ENCODE peak calls at places on chromosomes 7 and 10, in ten cellular contexts. One of them, this sample, is unnamed.

GRCh38 chr7:7750571-7751242 is 32.3 kb upstream of the RPA3 start:
- DNase-seq in tibial nerve: no peak
- DNase-seq in GM12878: no peak
- DNase-seq in heart left ventricle: no peak
- DNase-seq in gastrocnemius medialis: no peak
- DNase-seq in adrenal gland: no peak
- DNase-seq in sigmoid colon: no peak
- DNase-seq in prostate gland: no peak
- DNase-seq in stomach: no peak
- DNase-seq in suprapubic skin: no peak
- DNase-seq in this sample: no peak

GRCh38 chr10:23344251-23344841 is at the start of gene C10orf67:
- DNase-seq in suprapubic skin: no peak
- DNase-seq in adrenal gland: peak; percentile 54
- DNase-seq in heart left ventricle: peak; percentile 60
- DNase-seq in gastrocnemius medialis: no peak
- DNase-seq in sigmoid colon: no peak
- DNase-seq in prostate gland: no peak
- DNase-seq in GM12878: no peak
- DNase-seq in tibial nerve: no peak
- DNase-seq in stomach: no peak
- DNase-seq in this sample: no peak

GRCh38 chr10:12720217-12720981 is 281.1 kb downstream of the CCDC3 start:
- DNase-seq in adrenal gland: peak; percentile 91
- DNase-seq in prostate gland: peak; percentile 97
- DNase-seq in GM12878: no peak
- DNase-seq in gastrocnemius medialis: peak; percentile 73
- DNase-seq in suprapubic skin: peak; percentile 91
- DNase-seq in heart left ventricle: peak; percentile 50
- DNase-seq in stomach: peak; percentile 97
- DNase-seq in tibial nerve: peak; percentile 93
- DNase-seq in sigmoid colon: peak; percentile 84
- DNase-seq in this sample: no peak

GRCh38 chr7:120039138-120039537 is 233.8 kb upstream of the KCND2 start:
- DNase-seq in heart left ventricle: no peak
- DNase-seq in adrenal gland: no peak
- DNase-seq in suprapubic skin: no peak
- DNase-seq in tibial nerve: no peak
- DNase-seq in prostate gland: no peak
- DNase-seq in sigmoid colon: no peak
- DNase-seq in GM12878: no peak
- DNase-seq in gastrocnemius medialis: no peak
- DNase-seq in stomach: no peak
- DNase-seq in this sample: no peak

GRCh38 chr10:129853236-129853946 is 110.7 kb downstream of the EBF3 start:
- DNase-seq in prostate gland: no peak
- DNase-seq in suprapubic skin: no peak
- DNase-seq in gastrocnemius medialis: no peak
- DNase-seq in stomach: no peak
- DNase-seq in tibial nerve: no peak
- DNase-seq in sigmoid colon: no peak
- DNase-seq in adrenal gland: no peak
- DNase-seq in GM12878: no peak
- DNase-seq in heart left ventricle: no peak
- DNase-seq in this sample: no peak

GRCh38 chr7:45663167-45663921 is 89.2 kb downstream of the ADCY1 start:
- DNase-seq in stomach: peak; percentile 45
- DNase-seq in adrenal gland: peak; percentile 52
- DNase-seq in sigmoid colon: no peak
- DNase-seq in GM12878: no peak
- DNase-seq in gastrocnemius medialis: no peak
- DNase-seq in suprapubic skin: peak; percentile 76
- DNase-seq in heart left ventricle: peak; percentile 26
- DNase-seq in tibial nerve: no peak
- DNase-seq in prostate gland: peak; percentile 9
- DNase-seq in this sample: no peak

GRCh38 chr10:123742751-123743440 is 76.7 kb downstream of the GPR26 start:
- DNase-seq in suprapubic skin: peak; percentile 40
- DNase-seq in heart left ventricle: no peak
- DNase-seq in sigmoid colon: no peak
- DNase-seq in tibial nerve: no peak
- DNase-seq in gastrocnemius medialis: no peak
- DNase-seq in stomach: no peak
- DNase-seq in prostate gland: no peak
- DNase-seq in GM12878: no peak
- DNase-seq in adrenal gland: no peak
- DNase-seq in this sample: no peak

GRCh38 chr10:78755877-78756455 is 312.8 kb upstream of the ZMIZ1 start:
- DNase-seq in suprapubic skin: no peak
- DNase-seq in gastrocnemius medialis: no peak
- DNase-seq in tibial nerve: no peak
- DNase-seq in sigmoid colon: no peak
- DNase-seq in GM12878: no peak
- DNase-seq in prostate gland: no peak
- DNase-seq in stomach: no peak
- DNase-seq in adrenal gland: no peak
- DNase-seq in heart left ventricle: no peak
- DNase-seq in this sample: no peak

GRCh38 chr10:51422311-51423120 is 276.9 kb downstream of the CSTF2T start:
- DNase-seq in prostate gland: peak; percentile 33
- DNase-seq in tibial nerve: peak; percentile 84
- DNase-seq in suprapubic skin: no peak
- DNase-seq in stomach: peak; percentile 67
- DNase-seq in GM12878: peak; percentile 8
- DNase-seq in gastrocnemius medialis: peak; percentile 12
- DNase-seq in adrenal gland: peak; percentile 88
- DNase-seq in heart left ventricle: peak; percentile 56
- DNase-seq in sigmoid colon: peak; percentile 74
- DNase-seq in this sample: no peak

GRCh38 chr10:132458595-132459251 is 61.7 kb downstream of the PWWP2B start:
- DNase-seq in sigmoid colon: no peak
- DNase-seq in heart left ventricle: peak; percentile 61
- DNase-seq in tibial nerve: peak; percentile 62
- DNase-seq in stomach: peak; percentile 71
- DNase-seq in prostate gland: no peak
- DNase-seq in gastrocnemius medialis: no peak
- DNase-seq in GM12878: no peak
- DNase-seq in suprapubic skin: no peak
- DNase-seq in adrenal gland: peak; percentile 71
- DNase-seq in this sample: no peak

GRCh38 chr7:43385856-43386255 is 197.1 kb upstream of the STK17A start:
- DNase-seq in stomach: no peak
- DNase-seq in prostate gland: no peak
- DNase-seq in gastrocnemius medialis: no peak
- DNase-seq in heart left ventricle: no peak
- DNase-seq in adrenal gland: no peak
- DNase-seq in GM12878: no peak
- DNase-seq in tibial nerve: no peak
- DNase-seq in suprapubic skin: no peak
- DNase-seq in sigmoid colon: no peak
- DNase-seq in this sample: no peak

GRCh38 chr10:84499846-84500245 is 171.5 kb downstream of the CCSER2 start:
- DNase-seq in sigmoid colon: no peak
- DNase-seq in heart left ventricle: no peak
- DNase-seq in adrenal gland: no peak
- DNase-seq in stomach: no peak
- DNase-seq in tibial nerve: no peak
- DNase-seq in gastrocnemius medialis: no peak
- DNase-seq in suprapubic skin: no peak
- DNase-seq in GM12878: no peak
- DNase-seq in prostate gland: no peak
- DNase-seq in this sample: no peak

GRCh38 chr10:1762066-1762465 is 24.7 kb upstream of the ADARB2 start:
- DNase-seq in adrenal gland: no peak
- DNase-seq in tibial nerve: no peak
- DNase-seq in gastrocnemius medialis: no peak
- DNase-seq in heart left ventricle: no peak
- DNase-seq in GM12878: no peak
- DNase-seq in stomach: no peak
- DNase-seq in sigmoid colon: no peak
- DNase-seq in suprapubic skin: no peak
- DNase-seq in prostate gland: no peak
- DNase-seq in this sample: no peak

GRCh38 chr10:75470901-75471300 is 39.5 kb downstream of the LRMDA start:
- DNase-seq in GM12878: no peak
- DNase-seq in stomach: no peak
- DNase-seq in suprapubic skin: no peak
- DNase-seq in sigmoid colon: no peak
- DNase-seq in gastrocnemius medialis: no peak
- DNase-seq in heart left ventricle: no peak
- DNase-seq in prostate gland: no peak
- DNase-seq in adrenal gland: no peak
- DNase-seq in tibial nerve: no peak
- DNase-seq in this sample: no peak

GRCh38 chr7:158289231-158289630 is 298.4 kb downstream of the PTPRN2 start:
- DNase-seq in gastrocnemius medialis: no peak
- DNase-seq in suprapubic skin: no peak
- DNase-seq in stomach: no peak
- DNase-seq in prostate gland: no peak
- DNase-seq in heart left ventricle: no peak
- DNase-seq in adrenal gland: no peak
- DNase-seq in sigmoid colon: no peak
- DNase-seq in GM12878: no peak
- DNase-seq in tibial nerve: no peak
- DNase-seq in this sample: no peak

GRCh38 chr7:30378275-30378674 is 93.9 kb downstream of the ZNRF2 start:
- DNase-seq in tibial nerve: no peak
- DNase-seq in prostate gland: no peak
- DNase-seq in GM12878: no peak
- DNase-seq in stomach: no peak
- DNase-seq in suprapubic skin: no peak
- DNase-seq in gastrocnemius medialis: no peak
- DNase-seq in adrenal gland: no peak
- DNase-seq in sigmoid colon: no peak
- DNase-seq in heart left ventricle: no peak
- DNase-seq in this sample: no peak

GRCh38 chr10:5458425-5458824 is 40.9 kb downstream of the CALML5 start:
- DNase-seq in heart left ventricle: no peak
- DNase-seq in GM12878: no peak
- DNase-seq in tibial nerve: no peak
- DNase-seq in adrenal gland: no peak
- DNase-seq in prostate gland: no peak
- DNase-seq in gastrocnemius medialis: no peak
- DNase-seq in suprapubic skin: no peak
- DNase-seq in sigmoid colon: no peak
- DNase-seq in stomach: no peak
- DNase-seq in this sample: no peak
- TF ChIP-seq POLR2A in heart left ventricle: no peak
- TF ChIP-seq POLR2A in GM12878: no peak
- TF ChIP-seq POLR2A in tibial nerve: no peak
- TF ChIP-seq POLR2A in adrenal gland: no peak
- TF ChIP-seq POLR2A in prostate gland: no peak
- TF ChIP-seq POLR2A in gastrocnemius medialis: no peak
- TF ChIP-seq POLR2A in suprapubic skin: no peak
- TF ChIP-seq POLR2A in sigmoid colon: no peak
- TF ChIP-seq POLR2A in stomach: no peak
- TF ChIP-seq POLR2A in this sample: no peak

GRCh38 chr7:51450541-51450940 is 133.9 kb upstream of the COBL start:
- DNase-seq in sigmoid colon: no peak
- DNase-seq in suprapubic skin: no peak
- DNase-seq in gastrocnemius medialis: no peak
- DNase-seq in stomach: no peak
- DNase-seq in adrenal gland: no peak
- DNase-seq in heart left ventricle: no peak
- DNase-seq in prostate gland: no peak
- DNase-seq in tibial nerve: no peak
- DNase-seq in GM12878: no peak
- DNase-seq in this sample: no peak
- TF ChIP-seq CTCF in sigmoid colon: no peak
- TF ChIP-seq CTCF in suprapubic skin: no peak
- TF ChIP-seq CTCF in gastrocnemius medialis: no peak
- TF ChIP-seq CTCF in stomach: no peak
- TF ChIP-seq CTCF in adrenal gland: no peak
- TF ChIP-seq CTCF in heart left ventricle: no peak
- TF ChIP-seq CTCF in prostate gland: no peak
- TF ChIP-seq CTCF in tibial nerve: no peak
- TF ChIP-seq CTCF in GM12878: no peak
- TF ChIP-seq CTCF in this sample: no peak

DNA sequence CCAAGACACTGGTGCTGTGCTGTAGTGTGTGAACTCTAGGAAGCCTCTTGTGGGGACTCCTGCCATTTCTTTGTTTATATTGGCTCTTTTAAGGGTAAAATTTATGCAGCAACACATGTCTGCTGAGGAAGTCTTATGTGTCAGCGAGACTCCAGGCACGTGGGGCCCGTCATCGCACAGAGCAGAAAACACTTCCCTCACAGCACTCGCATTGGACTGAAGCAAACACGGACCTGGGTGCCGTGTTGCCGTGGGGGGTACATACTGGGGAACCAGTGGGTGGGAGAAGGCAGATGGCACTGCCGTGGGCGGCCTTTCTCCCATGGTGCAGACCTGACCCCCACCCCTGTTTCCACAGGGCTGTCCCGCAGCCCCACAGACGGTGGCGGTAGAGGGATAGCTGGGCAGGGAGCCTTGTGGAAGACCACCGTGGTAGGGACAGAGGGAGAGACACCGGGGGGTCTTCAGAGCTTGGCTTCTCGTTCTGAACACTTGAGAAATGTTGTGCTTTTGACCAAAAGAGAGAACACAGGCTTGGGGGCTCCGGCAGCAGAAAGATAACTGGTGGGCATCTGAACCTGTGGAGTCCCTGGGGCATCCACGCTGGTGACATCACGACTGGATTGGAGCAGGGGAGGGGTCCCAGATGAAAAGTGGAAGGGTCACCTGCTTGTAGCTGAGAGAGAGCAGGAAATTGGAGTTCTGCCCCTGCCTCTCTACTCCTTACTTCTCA is 284.7 kb upstream of the SHH start:
- DNase-seq in suprapubic skin: no peak
- DNase-seq in stomach: no peak
- DNase-seq in adrenal gland: no peak
- DNase-seq in GM12878: no peak
- DNase-seq in prostate gland: peak; percentile 46
- DNase-seq in sigmoid colon: no peak
- DNase-seq in heart left ventricle: no peak
- DNase-seq in gastrocnemius medialis: no peak
- DNase-seq in tibial nerve: no peak
- DNase-seq in this sample: no peak
- H3K9me3 ChIP-seq in suprapubic skin: peaks cover 2% of the 10 kb centered on the region
- H3K9me3 ChIP-seq in stomach: no peaks in the 10 kb centered on the region
- H3K9me3 ChIP-seq in adrenal gland: no peaks in the 10 kb centered on the region
- H3K9me3 ChIP-seq in GM12878: no peaks in the 10 kb centered on the region
- H3K9me3 ChIP-seq in prostate gland: no peaks in the 10 kb centered on the region
- H3K9me3 ChIP-seq in sigmoid colon: no peaks in the 10 kb centered on the region
- H3K9me3 ChIP-seq in heart left ventricle: no peaks in the 10 kb centered on the region
- H3K9me3 ChIP-seq in gastrocnemius medialis: no peaks in the 10 kb centered on the region
- H3K9me3 ChIP-seq in tibial nerve: no peaks in the 10 kb centered on the region
- H3K9me3 ChIP-seq in this sample: no peaks in the 10 kb centered on the region

GRCh38 chr10:107129013-107129412 is 35.5 kb downstream of the SORCS1 start:
- DNase-seq in tibial nerve: no peak
- DNase-seq in adrenal gland: no peak
- DNase-seq in sigmoid colon: no peak
- DNase-seq in stomach: no peak
- DNase-seq in suprapubic skin: no peak
- DNase-seq in heart left ventricle: no peak
- DNase-seq in prostate gland: no peak
- DNase-seq in gastrocnemius medialis: no peak
- DNase-seq in GM12878: no peak
- DNase-seq in this sample: no peak

DNA sequence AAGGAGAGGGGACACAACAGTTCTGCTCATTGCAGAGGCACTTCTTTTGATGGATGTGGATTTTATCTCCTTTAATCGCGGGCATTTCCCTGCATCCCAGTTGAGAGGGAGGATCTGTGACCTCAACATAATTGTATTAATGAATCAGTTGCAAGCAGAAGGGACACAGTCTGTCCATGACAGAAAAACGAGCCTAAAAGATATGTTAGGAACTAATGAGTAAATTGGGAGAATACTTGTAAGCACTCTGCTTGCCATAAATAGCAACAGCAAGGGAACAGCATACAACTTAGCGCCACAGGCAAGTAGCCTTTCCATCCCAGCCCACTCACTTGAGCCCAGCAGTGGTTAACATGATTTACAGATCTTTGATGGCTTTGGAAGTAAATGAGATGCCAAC is 37.8 kb downstream of the SORCS1 start:
- DNase-seq in gastrocnemius medialis: no peak
- DNase-seq in adrenal gland: no peak
- DNase-seq in suprapubic skin: no peak
- DNase-seq in tibial nerve: no peak
- DNase-seq in GM12878: no peak
- DNase-seq in prostate gland: no peak
- DNase-seq in heart left ventricle: no peak
- DNase-seq in sigmoid colon: no peak
- DNase-seq in stomach: no peak
- DNase-seq in this sample: no peak
- TF ChIP-seq POLR2A in gastrocnemius medialis: no peak
- TF ChIP-seq POLR2A in adrenal gland: no peak
- TF ChIP-seq POLR2A in suprapubic skin: no peak
- TF ChIP-seq POLR2A in tibial nerve: no peak
- TF ChIP-seq POLR2A in GM12878: no peak
- TF ChIP-seq POLR2A in prostate gland: no peak
- TF ChIP-seq POLR2A in heart left ventricle: no peak
- TF ChIP-seq POLR2A in sigmoid colon: no peak
- TF ChIP-seq POLR2A in stomach: no peak
- TF ChIP-seq POLR2A in this sample: no peak